ENCODE peak calls at places on chromosomes 4 and X, in seven cellular contexts. One of them, this sample, is unnamed. For H3K4me1, the result is how much of the 10 kb centered on the place peaks cover.

GRCh38 chr4:89434364-89434988 is 126.9 kb upstream of the GPRIN3 start:
- DNase-seq in OCI-LY7: peak
- DNase-seq in uterus: no peak
- DNase-seq in CD4-positive, alpha-beta memory T cell: peak
- DNase-seq in MM.1S: peak
- DNase-seq in pancreas: no peak
- DNase-seq in aorta: no peak
- DNase-seq in this sample: no peak

GRCh38 chr4:87973283-87974169 is 2.0 kb upstream of the SPP1 start:
- DNase-seq in MM.1S: peak
- DNase-seq in aorta: no peak
- DNase-seq in uterus: peak
- DNase-seq in pancreas: peak
- DNase-seq in CD4-positive, alpha-beta memory T cell: peak
- DNase-seq in OCI-LY7: peak
- DNase-seq in this sample: peak

GRCh38 chr4:167867191-167867590 is 225.1 kb upstream of the ANXA10 start:
- DNase-seq in aorta: no peak
- DNase-seq in OCI-LY7: no peak
- DNase-seq in MM.1S: no peak
- DNase-seq in pancreas: no peak
- DNase-seq in uterus: no peak
- DNase-seq in CD4-positive, alpha-beta memory T cell: no peak
- DNase-seq in this sample: no peak

GRCh38 chr4:853416-853781 is 27.5 kb upstream of the CPLX1 start:
- DNase-seq in OCI-LY7: no peak
- DNase-seq in CD4-positive, alpha-beta memory T cell: no peak
- DNase-seq in uterus: no peak
- DNase-seq in MM.1S: no peak
- DNase-seq in pancreas: no peak
- DNase-seq in aorta: peak
- DNase-seq in this sample: no peak

GRCh38 chrX:148269513-148269912 is 230.9 kb upstream of the AFF2 start:
- DNase-seq in OCI-LY7: no peak
- DNase-seq in CD4-positive, alpha-beta memory T cell: no peak
- DNase-seq in MM.1S: no peak
- DNase-seq in pancreas: no peak
- DNase-seq in aorta: no peak
- DNase-seq in uterus: no peak
- DNase-seq in this sample: no peak

GRCh38 chr4:30959781-30960485 is 239.8 kb downstream of the PCDH7 start:
- DNase-seq in MM.1S: no peak
- DNase-seq in aorta: no peak
- DNase-seq in uterus: no peak
- DNase-seq in pancreas: no peak
- DNase-seq in CD4-positive, alpha-beta memory T cell: no peak
- DNase-seq in OCI-LY7: no peak
- DNase-seq in this sample: no peak

GRCh38 chrX:12814434-12814833 is 23.2 kb downstream of the PRPS2 start:
- DNase-seq in pancreas: peak
- DNase-seq in aorta: no peak
- DNase-seq in uterus: no peak
- DNase-seq in OCI-LY7: peak
- DNase-seq in MM.1S: peak
- DNase-seq in CD4-positive, alpha-beta memory T cell: peak
- DNase-seq in this sample: no peak

GRCh38 chr4:69071286-69071685 is 25.0 kb upstream of the UGT2B7 start:
- DNase-seq in CD4-positive, alpha-beta memory T cell: no peak
- DNase-seq in aorta: no peak
- DNase-seq in pancreas: no peak
- DNase-seq in MM.1S: no peak
- DNase-seq in OCI-LY7: no peak
- DNase-seq in uterus: no peak
- DNase-seq in this sample: no peak

GRCh38 chr4:154551872-154552686 is 1.9 kb upstream of the PLRG1 start:
- DNase-seq in CD4-positive, alpha-beta memory T cell: peak
- DNase-seq in uterus: peak
- DNase-seq in pancreas: peak
- DNase-seq in OCI-LY7: peak
- DNase-seq in aorta: peak
- DNase-seq in MM.1S: peak
- DNase-seq in this sample: peak

GRCh38 chr4:38930199-38930598 is 62.6 kb downstream of the FAM114A1 start:
- DNase-seq in MM.1S: no peak
- DNase-seq in CD4-positive, alpha-beta memory T cell: no peak
- DNase-seq in OCI-LY7: no peak
- DNase-seq in uterus: no peak
- DNase-seq in pancreas: no peak
- DNase-seq in aorta: no peak
- DNase-seq in this sample: no peak

GRCh38 chr4:57191523-57192034 is 81.4 kb upstream of the IGFBP7 start:
- DNase-seq in aorta: no peak
- DNase-seq in CD4-positive, alpha-beta memory T cell: no peak
- DNase-seq in OCI-LY7: no peak
- DNase-seq in MM.1S: no peak
- DNase-seq in pancreas: peak
- DNase-seq in uterus: no peak
- DNase-seq in this sample: no peak

GRCh38 chrX:16797358-16797757 is 11.1 kb downstream of the TXLNG start:
- DNase-seq in MM.1S: no peak
- DNase-seq in aorta: no peak
- DNase-seq in OCI-LY7: no peak
- DNase-seq in pancreas: no peak
- DNase-seq in CD4-positive, alpha-beta memory T cell: no peak
- DNase-seq in uterus: peak
- DNase-seq in this sample: no peak

GRCh38 chr4:84319124-84319523 is 180.0 kb downstream of the NKX6-1 start:
- DNase-seq in uterus: no peak
- DNase-seq in pancreas: no peak
- DNase-seq in MM.1S: no peak
- DNase-seq in OCI-LY7: no peak
- DNase-seq in aorta: peak
- DNase-seq in CD4-positive, alpha-beta memory T cell: no peak
- DNase-seq in this sample: no peak

GRCh38 chr4:48766393-48766792 is 13.7 kb downstream of the FRYL start:
- DNase-seq in MM.1S: no peak
- DNase-seq in pancreas: no peak
- DNase-seq in CD4-positive, alpha-beta memory T cell: no peak
- DNase-seq in OCI-LY7: peak
- DNase-seq in aorta: no peak
- DNase-seq in uterus: no peak
- DNase-seq in this sample: no peak

GRCh38 chr4:61555789-61556188 is 355.7 kb downstream of the ADGRL3 start:
- DNase-seq in OCI-LY7: no peak
- DNase-seq in aorta: no peak
- DNase-seq in pancreas: no peak
- DNase-seq in uterus: peak
- DNase-seq in CD4-positive, alpha-beta memory T cell: no peak
- DNase-seq in MM.1S: no peak
- DNase-seq in this sample: no peak

GRCh38 chr4:61549356-61549755 is 349.2 kb downstream of the ADGRL3 start:
- DNase-seq in MM.1S: no peak
- DNase-seq in uterus: no peak
- DNase-seq in CD4-positive, alpha-beta memory T cell: no peak
- DNase-seq in pancreas: no peak
- DNase-seq in aorta: no peak
- DNase-seq in OCI-LY7: no peak
- DNase-seq in this sample: no peak

GRCh38 chr4:61556277-61556676 is 356.2 kb downstream of the ADGRL3 start:
- DNase-seq in MM.1S: no peak
- DNase-seq in OCI-LY7: no peak
- DNase-seq in CD4-positive, alpha-beta memory T cell: no peak
- DNase-seq in uterus: no peak
- DNase-seq in pancreas: no peak
- DNase-seq in aorta: no peak
- DNase-seq in this sample: no peak

DNA sequence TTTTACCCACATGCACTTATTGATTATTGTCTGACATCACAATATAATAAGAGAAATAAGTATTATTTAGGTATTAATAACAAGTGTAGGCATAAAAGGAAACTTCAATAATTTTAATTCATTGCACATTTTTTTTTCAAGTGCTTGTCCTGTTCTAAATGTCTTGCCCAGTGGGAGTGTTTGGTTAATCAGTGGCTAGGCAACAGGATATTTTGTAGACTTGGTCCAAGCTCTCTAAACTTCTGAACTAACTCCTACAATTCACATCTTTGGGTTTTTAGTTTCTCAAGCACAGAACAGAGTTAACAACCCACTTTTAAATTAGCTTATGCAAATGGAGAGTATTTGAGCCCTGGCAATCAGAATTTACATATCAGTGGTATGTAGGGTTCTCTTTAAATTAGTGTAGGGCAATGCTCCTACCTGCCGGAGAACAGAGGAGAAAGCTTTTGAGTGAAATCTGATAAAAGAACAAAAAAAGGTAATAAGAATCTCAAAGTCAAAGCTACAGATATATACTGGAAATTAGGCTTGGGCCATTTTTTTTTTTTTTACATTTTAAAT is 353.5 kb downstream of the ADGRL3 start:
- DNase-seq in aorta: no peak
- DNase-seq in MM.1S: no peak
- DNase-seq in uterus: no peak
- DNase-seq in OCI-LY7: no peak
- DNase-seq in CD4-positive, alpha-beta memory T cell: no peak
- DNase-seq in pancreas: no peak
- DNase-seq in this sample: no peak
- H3K4me1 ChIP-seq in aorta: under half
- H3K4me1 ChIP-seq in MM.1S: under half
- H3K4me1 ChIP-seq in uterus: under half
- H3K4me1 ChIP-seq in OCI-LY7: under half
- H3K4me1 ChIP-seq in CD4-positive, alpha-beta memory T cell: under half
- H3K4me1 ChIP-seq in pancreas: under half
- H3K4me1 ChIP-seq in this sample: under half

GRCh38 chrX:120629667-120630537 is at the start of gene C1GALT1C1:
- DNase-seq in pancreas: peak
- DNase-seq in CD4-positive, alpha-beta memory T cell: peak
- DNase-seq in uterus: peak
- DNase-seq in OCI-LY7: peak
- DNase-seq in MM.1S: peak
- DNase-seq in aorta: peak
- DNase-seq in this sample: peak
- H3K27ac ChIP-seq in pancreas: peak
- H3K27ac ChIP-seq in CD4-positive, alpha-beta memory T cell: peak
- H3K27ac ChIP-seq in uterus: peak
- H3K27ac ChIP-seq in OCI-LY7: peak
- H3K27ac ChIP-seq in MM.1S: peak
- H3K27ac ChIP-seq in aorta: no peak
- H3K27ac ChIP-seq in this sample: peak

GRCh38 chr4:108532187-108532586 is 88.2 kb upstream of the RPL34 start:
- DNase-seq in CD4-positive, alpha-beta memory T cell: no peak
- DNase-seq in pancreas: no peak
- DNase-seq in aorta: no peak
- DNase-seq in OCI-LY7: no peak
- DNase-seq in MM.1S: no peak
- DNase-seq in uterus: no peak
- DNase-seq in this sample: no peak

GRCh38 chr4:108527729-108528128 is 92.6 kb upstream of the RPL34 start:
- DNase-seq in OCI-LY7: no peak
- DNase-seq in CD4-positive, alpha-beta memory T cell: peak
- DNase-seq in uterus: no peak
- DNase-seq in pancreas: no peak
- DNase-seq in MM.1S: peak
- DNase-seq in aorta: no peak
- DNase-seq in this sample: no peak

GRCh38 chr4:108529102-108529501 is 91.3 kb upstream of the RPL34 start:
- DNase-seq in uterus: no peak
- DNase-seq in pancreas: no peak
- DNase-seq in MM.1S: no peak
- DNase-seq in CD4-positive, alpha-beta memory T cell: no peak
- DNase-seq in OCI-LY7: no peak
- DNase-seq in aorta: no peak
- DNase-seq in this sample: no peak

GRCh38 chr4:108531461-108531860 is 88.9 kb upstream of the RPL34 start:
- DNase-seq in OCI-LY7: no peak
- DNase-seq in aorta: no peak
- DNase-seq in MM.1S: no peak
- DNase-seq in pancreas: no peak
- DNase-seq in CD4-positive, alpha-beta memory T cell: no peak
- DNase-seq in uterus: no peak
- DNase-seq in this sample: no peak

DNA sequence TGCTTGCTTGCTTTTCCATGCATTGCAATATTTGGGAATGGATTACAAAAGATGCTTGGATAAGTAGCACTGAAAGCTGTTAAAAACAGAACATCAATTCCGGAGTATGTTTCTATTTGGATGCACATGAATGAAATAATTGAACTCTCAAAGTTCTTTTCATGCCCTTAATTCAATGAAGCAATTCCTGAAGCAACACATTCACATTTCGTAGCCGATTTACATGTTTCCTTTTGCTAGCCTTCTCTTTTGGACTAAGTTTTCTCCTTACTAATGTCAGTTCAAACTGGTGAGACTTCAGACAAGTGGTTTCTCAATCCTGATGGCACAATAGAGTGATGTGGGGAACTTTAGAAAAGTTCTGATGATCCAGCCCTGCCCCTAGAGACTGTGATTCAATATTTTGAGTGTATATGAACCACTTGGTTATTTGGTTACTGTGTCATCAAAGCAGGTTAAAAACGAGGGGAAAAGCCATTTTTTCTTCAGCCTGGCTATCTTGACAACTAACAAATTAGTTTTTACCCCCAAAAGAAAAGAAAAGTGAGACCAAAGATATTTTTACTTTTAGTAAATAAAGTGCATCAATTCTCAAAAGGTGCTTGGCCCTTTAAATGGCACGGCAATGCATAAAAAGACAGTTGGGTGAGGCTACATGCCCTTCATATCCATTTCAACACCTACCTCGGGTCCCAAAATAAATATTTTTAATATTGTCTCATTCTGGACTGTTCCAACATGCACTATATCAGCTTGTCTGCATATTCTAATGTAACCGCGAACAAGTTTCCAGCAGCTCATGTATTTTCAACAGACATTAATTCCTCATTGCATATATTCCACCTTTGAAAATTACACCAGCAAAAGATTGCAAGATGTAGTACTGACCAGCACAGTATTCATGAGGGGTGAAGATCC is 90.1 kb upstream of the RPL34 start:
- DNase-seq in CD4-positive, alpha-beta memory T cell: no peak
- DNase-seq in MM.1S: no peak
- DNase-seq in uterus: no peak
- DNase-seq in aorta: no peak
- DNase-seq in OCI-LY7: no peak
- DNase-seq in pancreas: no peak
- DNase-seq in this sample: no peak
- H3K4me1 ChIP-seq in CD4-positive, alpha-beta memory T cell: half or more
- H3K4me1 ChIP-seq in MM.1S: under half
- H3K4me1 ChIP-seq in uterus: under half
- H3K4me1 ChIP-seq in aorta: under half
- H3K4me1 ChIP-seq in OCI-LY7: under half
- H3K4me1 ChIP-seq in pancreas: under half
- H3K4me1 ChIP-seq in this sample: under half

DNA sequence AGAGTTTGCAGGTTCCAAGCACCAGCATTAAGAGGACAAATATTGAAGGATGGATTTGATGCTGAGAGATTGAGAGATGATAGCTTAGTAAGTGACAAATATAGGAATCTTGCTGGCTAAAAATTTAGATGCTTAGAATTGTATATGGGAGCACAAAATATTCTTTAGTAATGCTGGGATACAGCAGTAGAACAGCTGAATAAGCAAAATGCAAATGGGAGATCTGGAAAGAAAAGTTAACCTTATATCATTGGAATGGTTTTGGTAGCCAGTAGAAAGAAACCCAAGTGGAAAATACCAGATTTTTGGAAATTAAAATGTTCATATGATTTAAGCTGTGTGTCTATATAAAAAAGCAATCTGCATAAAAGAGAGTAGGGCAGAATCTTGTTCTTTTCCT is 308.6 kb upstream of the CPEB2 start:
- DNase-seq in OCI-LY7: no peak
- DNase-seq in aorta: no peak
- DNase-seq in uterus: no peak
- DNase-seq in pancreas: no peak
- DNase-seq in MM.1S: no peak
- DNase-seq in CD4-positive, alpha-beta memory T cell: no peak
- DNase-seq in this sample: no peak
- H3K27ac ChIP-seq in OCI-LY7: no peak
- H3K27ac ChIP-seq in aorta: no peak
- H3K27ac ChIP-seq in uterus: no peak
- H3K27ac ChIP-seq in pancreas: no peak
- H3K27ac ChIP-seq in MM.1S: no peak
- H3K27ac ChIP-seq in CD4-positive, alpha-beta memory T cell: no peak
- H3K27ac ChIP-seq in this sample: no peak

This sample was measured in left ventricle myocardium inferior.